ENCODE peak calls at places on chromosomes 7 and 10, in ten cellular contexts. One of them, this sample, is unnamed.

GRCh38 chr7:35725280-35725680 is 30.3 kb upstream of the HERPUD2 start:
- DNase-seq in astrocyte of the spinal cord: no peak
- DNase-seq in neural crest cell: no peak
- DNase-seq in gastrocnemius medialis: no peak
- DNase-seq in NB4: peak; percentile 37
- DNase-seq in AG10803: no peak
- DNase-seq in fibroblast of lung: no peak
- DNase-seq in astrocyte of the cerebellum: no peak
- DNase-seq in brain microvascular endothelial cell: no peak
- DNase-seq in GM12865: peak; percentile 99
- DNase-seq in this sample: no peak

GRCh38 chr10:113992601-113993011 is 51.1 kb upstream of the ADRB1 start:
- DNase-seq in astrocyte of the cerebellum: no peak
- DNase-seq in NB4: no peak
- DNase-seq in AG10803: peak; percentile 33
- DNase-seq in brain microvascular endothelial cell: no peak
- DNase-seq in GM12865: no peak
- DNase-seq in gastrocnemius medialis: no peak
- DNase-seq in fibroblast of lung: peak; percentile 9
- DNase-seq in neural crest cell: no peak
- DNase-seq in astrocyte of the spinal cord: no peak
- DNase-seq in this sample: no peak

GRCh38 chr10:91162495-91163268 is 57.8 kb upstream of the PCGF5 start:
- DNase-seq in brain microvascular endothelial cell: no peak
- DNase-seq in fibroblast of lung: peak; percentile 47
- DNase-seq in astrocyte of the cerebellum: no peak
- DNase-seq in astrocyte of the spinal cord: peak; percentile 39
- DNase-seq in GM12865: peak; percentile 74
- DNase-seq in AG10803: peak; percentile 76
- DNase-seq in NB4: peak; percentile 36
- DNase-seq in gastrocnemius medialis: peak; percentile 84
- DNase-seq in neural crest cell: peak; percentile 41
- DNase-seq in this sample: peak; percentile 89

GRCh38 chr7:114818501-114818900 is 103.4 kb upstream of the MDFIC start:
- DNase-seq in neural crest cell: no peak
- DNase-seq in brain microvascular endothelial cell: peak; percentile 70
- DNase-seq in GM12865: no peak
- DNase-seq in astrocyte of the cerebellum: no peak
- DNase-seq in NB4: no peak
- DNase-seq in gastrocnemius medialis: no peak
- DNase-seq in AG10803: peak; percentile 80
- DNase-seq in fibroblast of lung: peak; percentile 88
- DNase-seq in astrocyte of the spinal cord: peak; percentile 71
- DNase-seq in this sample: no peak

GRCh38 chr10:6625428-6625827 is 45.4 kb upstream of the PRKCQ start:
- DNase-seq in GM12865: no peak
- DNase-seq in AG10803: no peak
- DNase-seq in neural crest cell: no peak
- DNase-seq in gastrocnemius medialis: no peak
- DNase-seq in fibroblast of lung: no peak
- DNase-seq in astrocyte of the spinal cord: no peak
- DNase-seq in astrocyte of the cerebellum: no peak
- DNase-seq in NB4: no peak
- DNase-seq in brain microvascular endothelial cell: no peak
- DNase-seq in this sample: no peak

GRCh38 chr10:13743101-13743693 is 156.4 kb downstream of the PRPF18 start:
- DNase-seq in NB4: no peak
- DNase-seq in gastrocnemius medialis: no peak
- DNase-seq in astrocyte of the cerebellum: no peak
- DNase-seq in GM12865: peak; percentile 76
- DNase-seq in brain microvascular endothelial cell: peak; percentile 25
- DNase-seq in fibroblast of lung: peak; percentile 33
- DNase-seq in astrocyte of the spinal cord: peak; percentile 39
- DNase-seq in neural crest cell: no peak
- DNase-seq in AG10803: no peak
- DNase-seq in this sample: no peak

GRCh38 chr10:37710831-37711616 is 146.4 kb downstream of the ZNF248 start:
- DNase-seq in astrocyte of the cerebellum: no peak
- DNase-seq in fibroblast of lung: no peak
- DNase-seq in neural crest cell: no peak
- DNase-seq in AG10803: peak; percentile 3
- DNase-seq in brain microvascular endothelial cell: no peak
- DNase-seq in GM12865: no peak
- DNase-seq in astrocyte of the spinal cord: no peak
- DNase-seq in gastrocnemius medialis: no peak
- DNase-seq in NB4: no peak
- DNase-seq in this sample: no peak

GRCh38 chr10:69409968-69410367 is 6.8 kb downstream of the TACR2 start:
- DNase-seq in fibroblast of lung: no peak
- DNase-seq in brain microvascular endothelial cell: no peak
- DNase-seq in astrocyte of the spinal cord: no peak
- DNase-seq in AG10803: peak; percentile 30
- DNase-seq in gastrocnemius medialis: no peak
- DNase-seq in neural crest cell: no peak
- DNase-seq in NB4: peak; percentile 90
- DNase-seq in GM12865: peak; percentile 77
- DNase-seq in astrocyte of the cerebellum: no peak
- DNase-seq in this sample: no peak

GRCh38 chr7:22485189-22485588 is 14.8 kb downstream of the STEAP1B start:
- DNase-seq in GM12865: no peak
- DNase-seq in fibroblast of lung: peak; percentile 56
- DNase-seq in astrocyte of the cerebellum: no peak
- DNase-seq in astrocyte of the spinal cord: no peak
- DNase-seq in gastrocnemius medialis: no peak
- DNase-seq in neural crest cell: no peak
- DNase-seq in brain microvascular endothelial cell: peak; percentile 37
- DNase-seq in AG10803: peak; percentile 19
- DNase-seq in NB4: no peak
- DNase-seq in this sample: no peak

GRCh38 chr7:144738708-144739314 is 97.0 kb downstream of the TPK1 start:
- DNase-seq in AG10803: peak; percentile 17
- DNase-seq in GM12865: peak; percentile 51
- DNase-seq in astrocyte of the cerebellum: no peak
- DNase-seq in fibroblast of lung: peak; percentile 15
- DNase-seq in astrocyte of the spinal cord: peak; percentile 31
- DNase-seq in gastrocnemius medialis: no peak
- DNase-seq in brain microvascular endothelial cell: peak; percentile 12
- DNase-seq in NB4: peak; percentile 52
- DNase-seq in neural crest cell: no peak
- DNase-seq in this sample: no peak

GRCh38 chr7:10908600-10908999 is 65.1 kb upstream of the PHF14 start:
- DNase-seq in astrocyte of the spinal cord: no peak
- DNase-seq in brain microvascular endothelial cell: no peak
- DNase-seq in neural crest cell: no peak
- DNase-seq in AG10803: no peak
- DNase-seq in astrocyte of the cerebellum: no peak
- DNase-seq in fibroblast of lung: no peak
- DNase-seq in NB4: no peak
- DNase-seq in gastrocnemius medialis: no peak
- DNase-seq in GM12865: no peak
- DNase-seq in this sample: no peak

GRCh38 chr10:44788147-44788819 is 122.9 kb upstream of the TMEM72 start:
- DNase-seq in astrocyte of the cerebellum: no peak
- DNase-seq in AG10803: no peak
- DNase-seq in fibroblast of lung: peak; percentile 80
- DNase-seq in astrocyte of the spinal cord: no peak
- DNase-seq in neural crest cell: no peak
- DNase-seq in GM12865: no peak
- DNase-seq in brain microvascular endothelial cell: peak; percentile 34
- DNase-seq in NB4: no peak
- DNase-seq in gastrocnemius medialis: no peak
- DNase-seq in this sample: peak; percentile 44

GRCh38 chr7:80699030-80699638 is 60.7 kb downstream of the CD36 start:
- DNase-seq in fibroblast of lung: peak; percentile 43
- DNase-seq in AG10803: peak; percentile 53
- DNase-seq in brain microvascular endothelial cell: no peak
- DNase-seq in neural crest cell: no peak
- DNase-seq in gastrocnemius medialis: no peak
- DNase-seq in astrocyte of the spinal cord: peak; percentile 74
- DNase-seq in astrocyte of the cerebellum: peak; percentile 55
- DNase-seq in GM12865: peak; percentile 46
- DNase-seq in NB4: peak; percentile 62
- DNase-seq in this sample: no peak

GRCh38 chr10:69457771-69458237 is 6.5 kb downstream of the TSPAN15 start:
- DNase-seq in astrocyte of the cerebellum: no peak
- DNase-seq in neural crest cell: no peak
- DNase-seq in gastrocnemius medialis: no peak
- DNase-seq in GM12865: no peak
- DNase-seq in NB4: no peak
- DNase-seq in astrocyte of the spinal cord: no peak
- DNase-seq in brain microvascular endothelial cell: no peak
- DNase-seq in fibroblast of lung: no peak
- DNase-seq in AG10803: no peak
- DNase-seq in this sample: no peak

GRCh38 chr7:124171068-124171467 is 138.2 kb upstream of the TMEM229A start:
- DNase-seq in AG10803: peak; percentile 25
- DNase-seq in GM12865: peak; percentile 15
- DNase-seq in neural crest cell: no peak
- DNase-seq in brain microvascular endothelial cell: peak; percentile 7
- DNase-seq in astrocyte of the spinal cord: peak; percentile 28
- DNase-seq in fibroblast of lung: no peak
- DNase-seq in astrocyte of the cerebellum: no peak
- DNase-seq in NB4: peak; percentile 28
- DNase-seq in gastrocnemius medialis: no peak
- DNase-seq in this sample: no peak

GRCh38 chr7:155069992-155070827 is at the start of gene HTR5A:
- DNase-seq in gastrocnemius medialis: peak; percentile 6
- DNase-seq in AG10803: peak; percentile 78
- DNase-seq in fibroblast of lung: peak; percentile 80
- DNase-seq in GM12865: peak; percentile 84
- DNase-seq in astrocyte of the cerebellum: peak; percentile 77
- DNase-seq in brain microvascular endothelial cell: peak; percentile 83
- DNase-seq in NB4: peak; percentile 92
- DNase-seq in astrocyte of the spinal cord: peak; percentile 83
- DNase-seq in neural crest cell: peak; percentile 93
- DNase-seq in this sample: peak; percentile 95
- TF ChIP-seq CTCF in gastrocnemius medialis: no peak
- TF ChIP-seq CTCF in AG10803: no peak
- TF ChIP-seq CTCF in fibroblast of lung: no peak
- TF ChIP-seq CTCF in GM12865: no peak
- TF ChIP-seq CTCF in astrocyte of the cerebellum: no peak
- TF ChIP-seq CTCF in brain microvascular endothelial cell: no peak
- TF ChIP-seq CTCF in NB4: no peak
- TF ChIP-seq CTCF in astrocyte of the spinal cord: no peak
- TF ChIP-seq CTCF in neural crest cell: peak; percentile 34
- TF ChIP-seq CTCF in this sample: peak; percentile 12

GRCh38 chr7:95525503-95525902 is 39.8 kb downstream of the ASB4 start:
- DNase-seq in fibroblast of lung: no peak
- DNase-seq in astrocyte of the cerebellum: no peak
- DNase-seq in gastrocnemius medialis: no peak
- DNase-seq in AG10803: no peak
- DNase-seq in GM12865: no peak
- DNase-seq in astrocyte of the spinal cord: no peak
- DNase-seq in neural crest cell: no peak
- DNase-seq in brain microvascular endothelial cell: no peak
- DNase-seq in NB4: no peak
- DNase-seq in this sample: no peak

GRCh38 chr7:95529701-95530100 is 44.0 kb downstream of the ASB4 start:
- DNase-seq in astrocyte of the spinal cord: no peak
- DNase-seq in gastrocnemius medialis: no peak
- DNase-seq in AG10803: no peak
- DNase-seq in neural crest cell: no peak
- DNase-seq in astrocyte of the cerebellum: no peak
- DNase-seq in fibroblast of lung: no peak
- DNase-seq in GM12865: no peak
- DNase-seq in brain microvascular endothelial cell: no peak
- DNase-seq in NB4: no peak
- DNase-seq in this sample: no peak

GRCh38 chr7:95526128-95526738 is 40.5 kb downstream of the ASB4 start:
- DNase-seq in brain microvascular endothelial cell: no peak
- DNase-seq in gastrocnemius medialis: no peak
- DNase-seq in GM12865: no peak
- DNase-seq in AG10803: no peak
- DNase-seq in astrocyte of the cerebellum: no peak
- DNase-seq in NB4: no peak
- DNase-seq in astrocyte of the spinal cord: no peak
- DNase-seq in neural crest cell: no peak
- DNase-seq in fibroblast of lung: no peak
- DNase-seq in this sample: no peak

GRCh38 chr7:95527776-95528250 is 42.1 kb downstream of the ASB4 start:
- DNase-seq in fibroblast of lung: no peak
- DNase-seq in brain microvascular endothelial cell: no peak
- DNase-seq in astrocyte of the spinal cord: no peak
- DNase-seq in gastrocnemius medialis: no peak
- DNase-seq in GM12865: no peak
- DNase-seq in astrocyte of the cerebellum: no peak
- DNase-seq in AG10803: no peak
- DNase-seq in NB4: no peak
- DNase-seq in neural crest cell: no peak
- DNase-seq in this sample: no peak

GRCh38 chr7:95527033-95527775 is 41.5 kb downstream of the ASB4 start:
- DNase-seq in neural crest cell: peak; percentile 67
- DNase-seq in astrocyte of the cerebellum: peak; percentile 31
- DNase-seq in astrocyte of the spinal cord: peak; percentile 54
- DNase-seq in AG10803: peak; percentile 50
- DNase-seq in fibroblast of lung: peak; percentile 29
- DNase-seq in NB4: peak; percentile 65
- DNase-seq in brain microvascular endothelial cell: peak; percentile 15
- DNase-seq in GM12865: peak; percentile 48
- DNase-seq in gastrocnemius medialis: peak; percentile 30
- DNase-seq in this sample: no peak
- TF ChIP-seq CTCF in neural crest cell: peak; percentile 92
- TF ChIP-seq CTCF in astrocyte of the cerebellum: peak; percentile 93
- TF ChIP-seq CTCF in astrocyte of the spinal cord: peak; percentile 86
- TF ChIP-seq CTCF in AG10803: peak; percentile 97
- TF ChIP-seq CTCF in fibroblast of lung: peak; percentile 95
- TF ChIP-seq CTCF in NB4: peak; percentile 90
- TF ChIP-seq CTCF in brain microvascular endothelial cell: peak; percentile 93
- TF ChIP-seq CTCF in GM12865: peak; percentile 66
- TF ChIP-seq CTCF in gastrocnemius medialis: peak; percentile 95
- TF ChIP-seq CTCF in this sample: peak; percentile 95

GRCh38 chr7:29764227-29764626 is 42.1 kb upstream of the WIPF3 start:
- DNase-seq in gastrocnemius medialis: no peak
- DNase-seq in brain microvascular endothelial cell: no peak
- DNase-seq in AG10803: no peak
- DNase-seq in fibroblast of lung: no peak
- DNase-seq in GM12865: no peak
- DNase-seq in neural crest cell: no peak
- DNase-seq in NB4: no peak
- DNase-seq in astrocyte of the spinal cord: no peak
- DNase-seq in astrocyte of the cerebellum: no peak
- DNase-seq in this sample: no peak
- TF ChIP-seq CTCF in gastrocnemius medialis: peak; percentile 35
- TF ChIP-seq CTCF in brain microvascular endothelial cell: peak; percentile 23
- TF ChIP-seq CTCF in AG10803: no peak
- TF ChIP-seq CTCF in fibroblast of lung: no peak
- TF ChIP-seq CTCF in GM12865: peak; percentile 2
- TF ChIP-seq CTCF in neural crest cell: peak; percentile 27
- TF ChIP-seq CTCF in NB4: no peak
- TF ChIP-seq CTCF in astrocyte of the spinal cord: no peak
- TF ChIP-seq CTCF in astrocyte of the cerebellum: no peak
- TF ChIP-seq CTCF in this sample: no peak

DNA sequence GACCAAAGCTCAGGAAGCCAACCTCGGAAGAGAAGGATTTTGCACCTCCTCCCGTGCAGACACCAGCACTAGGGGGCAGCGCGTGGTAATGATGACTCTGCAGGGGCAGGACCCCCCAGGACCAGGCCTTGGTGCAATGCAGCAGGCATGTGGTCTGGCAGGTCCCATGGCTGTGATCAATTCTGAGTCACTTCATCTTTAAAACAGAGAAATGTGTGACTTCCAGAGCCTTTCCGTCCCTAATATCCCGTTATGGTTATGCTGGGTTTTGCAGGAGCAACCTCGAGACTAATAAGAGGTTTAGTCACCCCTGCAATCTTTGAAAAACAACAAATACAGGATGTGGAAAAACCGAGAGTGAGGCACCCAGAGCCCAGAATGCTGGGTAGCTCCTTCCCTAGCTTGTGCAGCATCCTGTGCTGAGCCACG is 30.2 kb upstream of the GJD4 start:
- DNase-seq in AG10803: peak; percentile 74
- DNase-seq in fibroblast of lung: peak; percentile 97
- DNase-seq in neural crest cell: no peak
- DNase-seq in gastrocnemius medialis: no peak
- DNase-seq in astrocyte of the spinal cord: peak; percentile 96
- DNase-seq in GM12865: no peak
- DNase-seq in astrocyte of the cerebellum: peak; percentile 57
- DNase-seq in NB4: no peak
- DNase-seq in brain microvascular endothelial cell: peak; percentile 97
- DNase-seq in this sample: no peak
- TF ChIP-seq CTCF in AG10803: peak; percentile 41
- TF ChIP-seq CTCF in fibroblast of lung: peak; percentile 11
- TF ChIP-seq CTCF in neural crest cell: no peak
- TF ChIP-seq CTCF in gastrocnemius medialis: no peak
- TF ChIP-seq CTCF in astrocyte of the spinal cord: peak; percentile 58
- TF ChIP-seq CTCF in GM12865: peak; percentile 5
- TF ChIP-seq CTCF in astrocyte of the cerebellum: peak; percentile 43
- TF ChIP-seq CTCF in NB4: peak; percentile 13
- TF ChIP-seq CTCF in brain microvascular endothelial cell: peak; percentile 67
- TF ChIP-seq CTCF in this sample: no peak

This sample was measured in osteocyte.